ENCODE peak calls at places on chromosomes 13 and 19, in six cellular contexts. One of them, this sample, is unnamed.

GRCh38 chr13:27170521-27171243 is 929 bp downstream of the USP12 start:
- DNase-seq in gastrocnemius medialis: peak
- DNase-seq in uterus: peak
- DNase-seq in H54: no peak
- DNase-seq in GM12892: no peak
- DNase-seq in ovary: peak
- DNase-seq in this sample: peak

GRCh38 chr19:2640563-2641331 is 61.7 kb downstream of the GNG7 start:
- DNase-seq in gastrocnemius medialis: no peak
- DNase-seq in uterus: no peak
- DNase-seq in H54: no peak
- DNase-seq in GM12892: no peak
- DNase-seq in ovary: no peak
- DNase-seq in this sample: no peak

GRCh38 chr13:94073006-94073744 is 406.3 kb downstream of the DCT start:
- DNase-seq in gastrocnemius medialis: no peak
- DNase-seq in uterus: no peak
- DNase-seq in H54: no peak
- DNase-seq in GM12892: no peak
- DNase-seq in ovary: no peak
- DNase-seq in this sample: no peak

GRCh38 chr13:113982296-113982661 is 8.4 kb upstream of the C13orf46 start:
- DNase-seq in gastrocnemius medialis: no peak
- DNase-seq in uterus: no peak
- DNase-seq in H54: no peak
- DNase-seq in GM12892: no peak
- DNase-seq in ovary: no peak
- DNase-seq in this sample: peak

GRCh38 chr13:19967619-19968018 is 9.1 kb downstream of the ZMYM2 start:
- DNase-seq in gastrocnemius medialis: no peak
- DNase-seq in uterus: no peak
- DNase-seq in H54: no peak
- DNase-seq in GM12892: no peak
- DNase-seq in ovary: no peak
- DNase-seq in this sample: no peak

GRCh38 chr13:98539655-98540054 is 37.3 kb downstream of the STK24 start:
- DNase-seq in gastrocnemius medialis: no peak
- DNase-seq in uterus: no peak
- DNase-seq in H54: no peak
- DNase-seq in GM12892: no peak
- DNase-seq in ovary: no peak
- DNase-seq in this sample: no peak

GRCh38 chr13:21603531-21604448 is at the start of gene MICU2:
- DNase-seq in gastrocnemius medialis: peak
- DNase-seq in uterus: peak
- DNase-seq in H54: peak
- DNase-seq in GM12892: peak
- DNase-seq in ovary: peak
- DNase-seq in this sample: peak

GRCh38 chr19:49355890-49356289 is 6.3 kb downstream of the TEAD2 start:
- DNase-seq in gastrocnemius medialis: no peak
- DNase-seq in uterus: peak
- DNase-seq in H54: no peak
- DNase-seq in GM12892: no peak
- DNase-seq in ovary: no peak
- DNase-seq in this sample: no peak

GRCh38 chr13:27578121-27579030 is 42.0 kb downstream of the LNX2 start:
- DNase-seq in gastrocnemius medialis: no peak
- DNase-seq in uterus: no peak
- DNase-seq in H54: no peak
- DNase-seq in GM12892: no peak
- DNase-seq in ovary: no peak
- DNase-seq in this sample: no peak

GRCh38 chr19:34962945-34963530 is 991 bp downstream of the ZNF792 start:
- DNase-seq in gastrocnemius medialis: no peak
- DNase-seq in uterus: no peak
- DNase-seq in H54: no peak
- DNase-seq in GM12892: no peak
- DNase-seq in ovary: no peak
- DNase-seq in this sample: no peak

GRCh38 chr13:81493144-81493543 is 1152.2 kb upstream of the SPRY2 start:
- DNase-seq in gastrocnemius medialis: no peak
- DNase-seq in uterus: no peak
- DNase-seq in H54: no peak
- DNase-seq in GM12892: no peak
- DNase-seq in ovary: no peak
- DNase-seq in this sample: no peak

GRCh38 chr19:11539495-11540365 is 1.1 kb downstream of the CNN1 start:
- DNase-seq in gastrocnemius medialis: no peak
- DNase-seq in uterus: peak
- DNase-seq in H54: no peak
- DNase-seq in GM12892: no peak
- DNase-seq in ovary: peak
- DNase-seq in this sample: no peak

GRCh38 chr13:60959427-60959826 is 456.2 kb downstream of the PCDH20 start:
- DNase-seq in gastrocnemius medialis: no peak
- DNase-seq in uterus: no peak
- DNase-seq in H54: no peak
- DNase-seq in GM12892: no peak
- DNase-seq in ovary: no peak
- DNase-seq in this sample: no peak

GRCh38 chr13:73933795-73934194 is 200.4 kb downstream of the KLF12 start:
- DNase-seq in gastrocnemius medialis: no peak
- DNase-seq in uterus: no peak
- DNase-seq in H54: no peak
- DNase-seq in GM12892: no peak
- DNase-seq in ovary: no peak
- DNase-seq in this sample: no peak

GRCh38 chr19:43594710-43595604 is 977 bp downstream of the IRGQ start:
- DNase-seq in gastrocnemius medialis: no peak
- DNase-seq in uterus: no peak
- DNase-seq in H54: peak
- DNase-seq in GM12892: peak
- DNase-seq in ovary: peak
- DNase-seq in this sample: peak

GRCh38 chr19:10292206-10292788 is 2.5 kb downstream of the ICAM5 start:
- DNase-seq in gastrocnemius medialis: peak
- DNase-seq in uterus: peak
- DNase-seq in H54: peak
- DNase-seq in GM12892: peak
- DNase-seq in ovary: peak
- DNase-seq in this sample: peak

GRCh38 chr19:7682175-7682855 is 1.7 kb downstream of the TRAPPC5 start:
- DNase-seq in gastrocnemius medialis: no peak
- DNase-seq in uterus: no peak
- DNase-seq in H54: no peak
- DNase-seq in GM12892: no peak
- DNase-seq in ovary: peak
- DNase-seq in this sample: no peak

GRCh38 chr19:44845612-44846454 is at the start of gene NECTIN2:
- DNase-seq in gastrocnemius medialis: peak
- DNase-seq in uterus: peak
- DNase-seq in H54: peak
- DNase-seq in GM12892: peak
- DNase-seq in ovary: peak
- DNase-seq in this sample: peak
- TF ChIP-seq POLR2A in gastrocnemius medialis: peak
- TF ChIP-seq POLR2A in uterus: peak
- TF ChIP-seq POLR2A in H54: peak
- TF ChIP-seq POLR2A in GM12892: no peak
- TF ChIP-seq POLR2A in ovary: peak
- TF ChIP-seq POLR2A in this sample: no peak

DNA sequence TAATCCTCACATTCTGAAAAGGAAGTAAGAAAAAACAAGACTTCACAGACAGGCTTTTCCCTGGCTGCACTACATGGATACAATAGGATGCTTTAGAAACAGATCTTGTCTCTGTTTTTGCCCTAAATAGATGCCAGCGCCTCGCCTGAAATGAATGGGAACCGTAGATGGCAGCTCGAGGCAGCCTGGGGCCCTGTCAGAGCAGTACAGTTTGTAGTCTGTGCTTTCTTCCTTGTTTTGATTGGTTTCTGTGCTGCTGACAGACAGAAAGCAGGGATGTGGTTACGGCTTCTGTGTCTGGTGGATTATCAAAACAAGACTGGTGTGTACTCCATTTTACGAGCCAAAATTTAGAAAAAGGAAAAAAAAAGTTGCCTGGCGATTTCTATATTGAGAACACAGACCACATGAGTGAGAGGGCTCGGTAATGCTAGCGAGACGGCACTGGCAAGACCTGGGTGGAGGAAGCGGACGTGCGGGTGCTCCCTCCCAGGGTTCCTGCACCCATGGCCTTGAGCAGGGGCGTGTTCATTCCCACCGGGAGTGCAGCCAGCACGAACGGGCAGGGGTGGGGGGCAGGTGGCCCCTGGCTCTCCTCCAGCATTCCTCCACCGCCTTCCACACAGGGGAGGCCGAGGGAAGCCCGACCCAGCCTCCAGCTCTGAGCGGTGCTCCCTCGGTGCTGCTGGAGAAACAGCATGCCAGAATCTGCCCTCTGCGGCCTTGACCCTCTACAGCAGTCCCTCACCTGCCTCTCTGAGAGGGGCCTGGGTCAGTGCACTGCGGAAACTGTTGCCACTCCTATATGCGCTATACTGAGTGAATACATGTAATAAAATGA is 37.5 kb upstream of the C1QTNF9 start:
- DNase-seq in gastrocnemius medialis: no peak
- DNase-seq in uterus: peak
- DNase-seq in H54: no peak
- DNase-seq in GM12892: peak
- DNase-seq in ovary: peak
- DNase-seq in this sample: peak
- TF ChIP-seq POLR2A in gastrocnemius medialis: no peak
- TF ChIP-seq POLR2A in uterus: no peak
- TF ChIP-seq POLR2A in H54: no peak
- TF ChIP-seq POLR2A in GM12892: no peak
- TF ChIP-seq POLR2A in ovary: peak
- TF ChIP-seq POLR2A in this sample: no peak

GRCh38 chr19:6672693-6673290 is 2.8 kb upstream of the TNFSF14 start:
- DNase-seq in gastrocnemius medialis: no peak
- DNase-seq in uterus: no peak
- DNase-seq in H54: no peak
- DNase-seq in GM12892: no peak
- DNase-seq in ovary: no peak
- DNase-seq in this sample: no peak
- TF ChIP-seq POLR2A in gastrocnemius medialis: no peak
- TF ChIP-seq POLR2A in uterus: no peak
- TF ChIP-seq POLR2A in H54: no peak
- TF ChIP-seq POLR2A in GM12892: no peak
- TF ChIP-seq POLR2A in ovary: no peak
- TF ChIP-seq POLR2A in this sample: no peak

DNA sequence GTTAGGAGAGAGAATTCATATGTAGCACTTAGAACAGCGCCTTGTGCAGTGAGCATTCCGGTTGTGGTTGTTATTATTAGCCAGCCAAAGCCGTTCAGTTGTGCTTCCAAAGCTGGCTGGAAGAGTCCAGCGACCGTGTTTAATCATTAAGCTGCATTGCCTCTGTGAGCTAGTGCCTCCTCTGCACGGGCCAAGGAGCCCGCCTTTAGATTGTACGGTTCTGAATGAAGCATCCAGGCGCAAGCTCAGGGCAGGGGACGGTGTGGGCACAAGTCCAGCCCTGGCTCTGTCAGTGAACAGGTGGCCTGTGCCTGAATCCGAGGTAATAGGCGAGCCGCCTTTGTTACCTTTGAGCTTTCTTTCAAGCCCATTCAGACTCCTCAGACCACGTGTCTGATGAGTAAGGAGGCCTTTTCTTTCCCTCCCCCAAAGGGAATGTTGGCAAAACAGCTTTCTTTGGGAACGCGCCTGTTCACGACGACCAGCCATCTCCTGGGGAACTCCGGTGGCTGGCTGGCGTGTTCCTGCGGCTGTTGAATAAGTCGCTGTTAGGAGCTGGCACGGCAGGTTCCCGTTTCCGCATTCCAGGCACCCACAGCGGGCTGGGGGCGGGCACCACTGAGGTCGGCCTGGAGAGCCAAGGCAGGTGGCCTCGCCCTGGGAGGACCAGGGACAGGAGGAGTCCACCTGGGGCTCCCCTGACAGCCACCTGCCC is 25.1 kb downstream of the SIPA1L3 start:
- DNase-seq in gastrocnemius medialis: no peak
- DNase-seq in uterus: peak
- DNase-seq in H54: peak
- DNase-seq in GM12892: peak
- DNase-seq in ovary: peak
- DNase-seq in this sample: peak
- TF ChIP-seq POLR2A in gastrocnemius medialis: no peak
- TF ChIP-seq POLR2A in uterus: no peak
- TF ChIP-seq POLR2A in H54: no peak
- TF ChIP-seq POLR2A in GM12892: peak
- TF ChIP-seq POLR2A in ovary: no peak
- TF ChIP-seq POLR2A in this sample: no peak

DNA sequence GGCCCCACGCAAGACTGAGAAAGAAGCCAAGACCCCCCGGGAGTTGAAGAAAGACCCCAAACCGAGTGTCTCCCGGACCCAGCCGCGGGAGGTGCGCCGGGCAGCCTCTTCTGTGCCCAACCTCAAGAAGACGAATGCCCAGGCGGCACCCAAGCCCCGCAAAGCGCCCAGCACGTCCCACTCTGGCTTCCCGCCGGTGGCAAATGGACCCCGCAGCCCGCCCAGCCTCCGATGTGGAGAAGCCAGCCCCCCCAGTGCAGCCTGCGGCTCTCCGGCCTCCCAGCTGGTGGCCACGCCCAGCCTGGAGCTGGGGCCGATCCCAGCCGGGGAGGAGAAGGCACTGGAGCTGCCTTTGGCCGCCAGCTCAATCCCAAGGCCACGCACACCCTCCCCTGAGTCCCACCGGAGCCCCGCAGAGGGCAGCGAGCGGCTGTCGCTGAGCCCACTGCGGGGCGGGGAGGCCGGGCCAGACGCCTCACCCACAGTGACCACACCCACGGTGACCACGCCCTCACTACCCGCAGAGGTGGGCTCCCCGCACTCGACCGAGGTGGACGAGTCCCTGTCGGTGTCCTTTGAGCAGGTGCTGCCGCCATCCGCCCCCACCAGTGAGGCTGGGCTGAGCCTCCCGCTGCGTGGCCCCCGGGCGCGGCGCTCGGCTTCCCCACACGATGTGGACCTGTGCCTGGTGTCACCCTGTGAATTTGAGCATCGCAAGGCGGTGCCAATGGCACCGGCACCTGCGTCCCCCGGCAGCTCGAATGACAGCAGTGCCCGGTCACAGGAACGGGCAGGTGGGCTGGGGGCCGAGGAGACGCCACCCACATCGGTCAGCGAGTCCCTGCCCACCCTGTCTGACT is 7.9 kb downstream of the MAP1S start:
- DNase-seq in gastrocnemius medialis: no peak
- DNase-seq in uterus: no peak
- DNase-seq in H54: no peak
- DNase-seq in GM12892: no peak
- DNase-seq in ovary: peak
- DNase-seq in this sample: no peak
- TF ChIP-seq POLR2A in gastrocnemius medialis: no peak
- TF ChIP-seq POLR2A in uterus: no peak
- TF ChIP-seq POLR2A in H54: no peak
- TF ChIP-seq POLR2A in GM12892: no peak
- TF ChIP-seq POLR2A in ovary: no peak
- TF ChIP-seq POLR2A in this sample: no peak

GRCh38 chr19:55654833-55655647 is at the start of gene U2AF2:
- DNase-seq in gastrocnemius medialis: peak
- DNase-seq in uterus: peak
- DNase-seq in H54: peak
- DNase-seq in GM12892: peak
- DNase-seq in ovary: peak
- DNase-seq in this sample: peak
- TF ChIP-seq POLR2A in gastrocnemius medialis: peak
- TF ChIP-seq POLR2A in uterus: peak
- TF ChIP-seq POLR2A in H54: peak
- TF ChIP-seq POLR2A in GM12892: peak
- TF ChIP-seq POLR2A in ovary: peak
- TF ChIP-seq POLR2A in this sample: no peak

This sample was measured in lower leg skin.